ENCODE peak calls at places on chromosomes 3 and 15, in four cellular contexts. One of them, this sample, is unnamed.

GRCh38 chr3:25854635-25855034 is 64.7 kb downstream of the OXSM start:
- DNase-seq in AG04450: peak
- DNase-seq in Right ventricle myocardium superior: no peak
- DNase-seq in head of caudate nucleus: no peak
- DNase-seq in this sample: peak

GRCh38 chr3:48896991-48897390 is 1.7 kb downstream of the SLC25A20 start:
- DNase-seq in AG04450: no peak
- DNase-seq in Right ventricle myocardium superior: no peak
- DNase-seq in head of caudate nucleus: no peak
- DNase-seq in this sample: no peak

GRCh38 chr15:81095690-81096365 is 38.2 kb upstream of the CFAP161 start:
- DNase-seq in AG04450: no peak
- DNase-seq in Right ventricle myocardium superior: no peak
- DNase-seq in head of caudate nucleus: no peak
- DNase-seq in this sample: no peak

GRCh38 chr3:82044918-82045715 is 283.7 kb upstream of the GBE1 start:
- DNase-seq in head of caudate nucleus: no peak
- DNase-seq in Right ventricle myocardium superior: no peak
- DNase-seq in AG04450: no peak
- DNase-seq in this sample: no peak

GRCh38 chr15:79640206-79640605 is 208.1 kb downstream of the MINAR1 start:
- DNase-seq in Right ventricle myocardium superior: no peak
- DNase-seq in AG04450: peak
- DNase-seq in head of caudate nucleus: no peak
- DNase-seq in this sample: no peak

GRCh38 chr3:72887723-72888545 is at the start of gene GXYLT2:
- DNase-seq in AG04450: no peak
- DNase-seq in Right ventricle myocardium superior: peak
- DNase-seq in head of caudate nucleus: peak
- DNase-seq in this sample: peak

GRCh38 chr3:38121451-38121831 is 15.5 kb downstream of the ACAA1 start:
- DNase-seq in Right ventricle myocardium superior: peak
- DNase-seq in head of caudate nucleus: peak
- DNase-seq in AG04450: no peak
- DNase-seq in this sample: no peak

GRCh38 chr3:46830801-46831200 is 32.4 kb downstream of the MYL3 start:
- DNase-seq in head of caudate nucleus: no peak
- DNase-seq in Right ventricle myocardium superior: no peak
- DNase-seq in AG04450: no peak
- DNase-seq in this sample: no peak

GRCh38 chr3:193078996-193079731 is 161.5 kb upstream of the MB21D2 start:
- DNase-seq in head of caudate nucleus: no peak
- DNase-seq in AG04450: no peak
- DNase-seq in Right ventricle myocardium superior: no peak
- DNase-seq in this sample: no peak

GRCh38 chr15:63283126-63283525 is 5.7 kb downstream of the APH1B start:
- DNase-seq in AG04450: no peak
- DNase-seq in head of caudate nucleus: no peak
- DNase-seq in Right ventricle myocardium superior: peak
- DNase-seq in this sample: no peak

GRCh38 chr3:188348445-188349244 is 194.7 kb downstream of the LPP start:
- DNase-seq in AG04450: peak
- DNase-seq in Right ventricle myocardium superior: peak
- DNase-seq in head of caudate nucleus: no peak
- DNase-seq in this sample: no peak

GRCh38 chr15:81886586-81886985 is 159.2 kb downstream of the MEX3B start:
- DNase-seq in head of caudate nucleus: no peak
- DNase-seq in AG04450: no peak
- DNase-seq in Right ventricle myocardium superior: no peak
- DNase-seq in this sample: no peak

GRCh38 chr3:19945405-19946290 is 1.2 kb upstream of the RAB5A start:
- DNase-seq in AG04450: no peak
- DNase-seq in head of caudate nucleus: no peak
- DNase-seq in Right ventricle myocardium superior: no peak
- DNase-seq in this sample: peak

GRCh38 chr3:160956785-160957184 is 148.4 kb downstream of the B3GALNT1 start:
- DNase-seq in AG04450: no peak
- DNase-seq in head of caudate nucleus: no peak
- DNase-seq in Right ventricle myocardium superior: no peak
- DNase-seq in this sample: peak

GRCh38 chr3:195802261-195802701 is 9.4 kb downstream of the MUC4 start:
- DNase-seq in AG04450: no peak
- DNase-seq in head of caudate nucleus: no peak
- DNase-seq in Right ventricle myocardium superior: no peak
- DNase-seq in this sample: no peak

GRCh38 chr3:47193871-47194859 is 30.3 kb upstream of the SETD2 start:
- DNase-seq in Right ventricle myocardium superior: no peak
- DNase-seq in AG04450: no peak
- DNase-seq in head of caudate nucleus: no peak
- DNase-seq in this sample: no peak

GRCh38 chr15:57542505-57542817 is 49.2 kb upstream of the MYZAP start:
- DNase-seq in head of caudate nucleus: no peak
- DNase-seq in AG04450: no peak
- DNase-seq in Right ventricle myocardium superior: no peak
- DNase-seq in this sample: no peak

GRCh38 chr3:52052831-52053306 is 3.5 kb downstream of the DUSP7 start:
- DNase-seq in AG04450: peak
- DNase-seq in Right ventricle myocardium superior: peak
- DNase-seq in head of caudate nucleus: peak
- DNase-seq in this sample: no peak

GRCh38 chr3:36924748-36925521 is 19.9 kb downstream of the TRANK1 start:
- DNase-seq in Right ventricle myocardium superior: no peak
- DNase-seq in AG04450: no peak
- DNase-seq in head of caudate nucleus: no peak
- DNase-seq in this sample: no peak

GRCh38 chr15:94395626-94396025 is 164.3 kb downstream of the MCTP2 start:
- DNase-seq in AG04450: peak
- DNase-seq in head of caudate nucleus: no peak
- DNase-seq in Right ventricle myocardium superior: no peak
- DNase-seq in this sample: no peak

GRCh38 chr3:143142354-143142753 is 22.8 kb downstream of the CHST2 start:
- DNase-seq in head of caudate nucleus: no peak
- DNase-seq in AG04450: no peak
- DNase-seq in Right ventricle myocardium superior: no peak
- DNase-seq in this sample: no peak

GRCh38 chr15:52290329-52290728 is 5.3 kb downstream of the MYO5C start:
- DNase-seq in Right ventricle myocardium superior: no peak
- DNase-seq in AG04450: no peak
- DNase-seq in head of caudate nucleus: no peak
- DNase-seq in this sample: no peak

GRCh38 chr3:15646924-15647511 is 45.5 kb downstream of the BTD start:
- DNase-seq in Right ventricle myocardium superior: peak
- DNase-seq in AG04450: peak
- DNase-seq in head of caudate nucleus: no peak
- DNase-seq in this sample: no peak

GRCh38 chr3:190175490-190175889 is 54.8 kb upstream of the P3H2 start:
- DNase-seq in AG04450: no peak
- DNase-seq in head of caudate nucleus: no peak
- DNase-seq in Right ventricle myocardium superior: no peak
- DNase-seq in this sample: no peak

GRCh38 chr15:39885099-39885777 is 34.8 kb downstream of the GPR176 start:
- DNase-seq in head of caudate nucleus: no peak
- DNase-seq in AG04450: no peak
- DNase-seq in Right ventricle myocardium superior: no peak
- DNase-seq in this sample: no peak

GRCh38 chr3:11835028-11835639 is 11.6 kb downstream of the TAMM41 start:
- DNase-seq in Right ventricle myocardium superior: no peak
- DNase-seq in AG04450: no peak
- DNase-seq in head of caudate nucleus: no peak
- DNase-seq in this sample: peak

GRCh38 chr3:61683409-61684261 is 122.3 kb downstream of the PTPRG start:
- DNase-seq in Right ventricle myocardium superior: no peak
- DNase-seq in AG04450: no peak
- DNase-seq in head of caudate nucleus: no peak
- DNase-seq in this sample: no peak

This sample was measured in DMS53.